ENCODE peak calls at places on chromosomes 1 and 21, in six cellular contexts. One of them, this sample, is unnamed.

GRCh38 chr1:65990161-65990560 is 197.5 kb downstream of the PDE4B start:
- DNase-seq in GM12891: no peak
- DNase-seq in nephron progenitor cell: no peak
- DNase-seq in upper lobe of right lung: no peak
- DNase-seq in IMR-90: no peak
- DNase-seq in SK-N-SH: no peak
- DNase-seq in this sample: no peak

GRCh38 chr1:20588634-20589225 is at the start of gene CDA:
- DNase-seq in GM12891: no peak
- DNase-seq in nephron progenitor cell: no peak
- DNase-seq in upper lobe of right lung: no peak
- DNase-seq in IMR-90: no peak
- DNase-seq in SK-N-SH: no peak
- DNase-seq in this sample: no peak

GRCh38 chr21:41361786-41362604 is at the start of gene MX2:
- DNase-seq in GM12891: peak
- DNase-seq in nephron progenitor cell: no peak
- DNase-seq in upper lobe of right lung: peak
- DNase-seq in IMR-90: peak
- DNase-seq in SK-N-SH: no peak
- DNase-seq in this sample: peak

GRCh38 chr1:6646499-6647148 is 22.0 kb downstream of the THAP3 start:
- DNase-seq in GM12891: peak
- DNase-seq in nephron progenitor cell: no peak
- DNase-seq in upper lobe of right lung: no peak
- DNase-seq in IMR-90: peak
- DNase-seq in SK-N-SH: peak
- DNase-seq in this sample: peak

GRCh38 chr1:110639724-110640386 is 33.7 kb upstream of the KCNA2 start:
- DNase-seq in GM12891: no peak
- DNase-seq in nephron progenitor cell: no peak
- DNase-seq in upper lobe of right lung: no peak
- DNase-seq in IMR-90: peak
- DNase-seq in SK-N-SH: no peak
- DNase-seq in this sample: no peak

GRCh38 chr1:8643542-8644536 is 173.6 kb downstream of the RERE start:
- DNase-seq in GM12891: no peak
- DNase-seq in nephron progenitor cell: no peak
- DNase-seq in upper lobe of right lung: no peak
- DNase-seq in IMR-90: no peak
- DNase-seq in SK-N-SH: no peak
- DNase-seq in this sample: no peak

GRCh38 chr1:203628185-203628996 is 1.8 kb downstream of the ATP2B4 start:
- DNase-seq in GM12891: no peak
- DNase-seq in nephron progenitor cell: peak
- DNase-seq in upper lobe of right lung: peak
- DNase-seq in IMR-90: peak
- DNase-seq in SK-N-SH: no peak
- DNase-seq in this sample: peak

GRCh38 chr1:181318858-181319235 is 164.5 kb upstream of the CACNA1E start:
- DNase-seq in GM12891: no peak
- DNase-seq in nephron progenitor cell: no peak
- DNase-seq in upper lobe of right lung: no peak
- DNase-seq in IMR-90: peak
- DNase-seq in SK-N-SH: no peak
- DNase-seq in this sample: no peak

GRCh38 chr1:73783367-73783766 is 414.6 kb downstream of the LRRIQ3 start:
- DNase-seq in GM12891: no peak
- DNase-seq in nephron progenitor cell: no peak
- DNase-seq in upper lobe of right lung: no peak
- DNase-seq in IMR-90: no peak
- DNase-seq in SK-N-SH: no peak
- DNase-seq in this sample: no peak

GRCh38 chr1:31795801-31796621 is 19.8 kb downstream of the SPOCD1 start:
- DNase-seq in GM12891: no peak
- DNase-seq in nephron progenitor cell: no peak
- DNase-seq in upper lobe of right lung: no peak
- DNase-seq in IMR-90: peak
- DNase-seq in SK-N-SH: peak
- DNase-seq in this sample: peak

GRCh38 chr1:167472729-167473529 is 45.4 kb downstream of the CD247 start:
- DNase-seq in GM12891: no peak
- DNase-seq in nephron progenitor cell: no peak
- DNase-seq in upper lobe of right lung: peak
- DNase-seq in IMR-90: no peak
- DNase-seq in SK-N-SH: no peak
- DNase-seq in this sample: no peak

GRCh38 chr1:193103759-193104495 is 1.3 kb downstream of the GLRX2 start:
- DNase-seq in GM12891: no peak
- DNase-seq in nephron progenitor cell: no peak
- DNase-seq in upper lobe of right lung: no peak
- DNase-seq in IMR-90: no peak
- DNase-seq in SK-N-SH: no peak
- DNase-seq in this sample: peak

GRCh38 chr1:234934611-234935033 is 194.0 kb downstream of the TOMM20 start:
- DNase-seq in GM12891: no peak
- DNase-seq in nephron progenitor cell: no peak
- DNase-seq in upper lobe of right lung: no peak
- DNase-seq in IMR-90: peak
- DNase-seq in SK-N-SH: no peak
- DNase-seq in this sample: peak

GRCh38 chr1:173042806-173043205 is 7.9 kb downstream of the TNFSF18 start:
- DNase-seq in GM12891: no peak
- DNase-seq in nephron progenitor cell: no peak
- DNase-seq in upper lobe of right lung: no peak
- DNase-seq in IMR-90: no peak
- DNase-seq in SK-N-SH: no peak
- DNase-seq in this sample: no peak

GRCh38 chr1:155064109-155064812 is 721 bp downstream of the EFNA4 start:
- DNase-seq in GM12891: no peak
- DNase-seq in nephron progenitor cell: peak
- DNase-seq in upper lobe of right lung: no peak
- DNase-seq in IMR-90: peak
- DNase-seq in SK-N-SH: peak
- DNase-seq in this sample: no peak

GRCh38 chr1:76209648-76210047 is 135.1 kb downstream of the ST6GALNAC3 start:
- DNase-seq in GM12891: no peak
- DNase-seq in nephron progenitor cell: no peak
- DNase-seq in upper lobe of right lung: no peak
- DNase-seq in IMR-90: no peak
- DNase-seq in SK-N-SH: no peak
- DNase-seq in this sample: no peak

This sample was measured in HFFc6.